ENCODE peak calls at places on chromosomes 12 and 14, in six cellular contexts. One of them, this sample, is unnamed.

GRCh38 chr12:5391638-5392037 is 40.3 kb upstream of the NTF3 start:
- DNase-seq in Peyer's patch: no peak
- DNase-seq in fibroblast of lung: peak; percentile 41
- DNase-seq in PC-3: no peak
- DNase-seq in HepG2: no peak
- DNase-seq in transverse colon: no peak
- DNase-seq in this sample: no peak

GRCh38 chr12:130640496-130640895 is 75.6 kb downstream of the RIMBP2 start:
- DNase-seq in Peyer's patch: no peak
- DNase-seq in fibroblast of lung: no peak
- DNase-seq in PC-3: no peak
- DNase-seq in HepG2: no peak
- DNase-seq in transverse colon: no peak
- DNase-seq in this sample: no peak

GRCh38 chr14:22882529-22883190 is 362 bp upstream of the REM2 start:
- DNase-seq in Peyer's patch: no peak
- DNase-seq in fibroblast of lung: peak; percentile 62
- DNase-seq in PC-3: peak; percentile 39
- DNase-seq in HepG2: no peak
- DNase-seq in transverse colon: peak; percentile 55
- DNase-seq in this sample: peak; percentile 69

GRCh38 chr12:132160671-132161045 is 16.4 kb downstream of the NOC4L start:
- DNase-seq in Peyer's patch: no peak
- DNase-seq in fibroblast of lung: no peak
- DNase-seq in PC-3: no peak
- DNase-seq in HepG2: no peak
- DNase-seq in transverse colon: no peak
- DNase-seq in this sample: no peak

GRCh38 chr12:28602760-28603638 is 412.7 kb downstream of the CCDC91 start:
- DNase-seq in Peyer's patch: no peak
- DNase-seq in fibroblast of lung: peak; percentile 45
- DNase-seq in PC-3: no peak
- DNase-seq in HepG2: no peak
- DNase-seq in transverse colon: no peak
- DNase-seq in this sample: peak; percentile 44

GRCh38 chr14:94237983-94238382 is 55.1 kb downstream of the SERPINA10 start:
- DNase-seq in Peyer's patch: no peak
- DNase-seq in fibroblast of lung: no peak
- DNase-seq in PC-3: no peak
- DNase-seq in HepG2: no peak
- DNase-seq in transverse colon: no peak
- DNase-seq in this sample: no peak

GRCh38 chr14:58239259-58240210 is 5.1 kb upstream of the PSMA3 start:
- DNase-seq in Peyer's patch: peak; percentile 77
- DNase-seq in fibroblast of lung: peak; percentile 50
- DNase-seq in PC-3: peak; percentile 98
- DNase-seq in HepG2: peak; percentile 46
- DNase-seq in transverse colon: peak; percentile 79
- DNase-seq in this sample: peak; percentile 68

GRCh38 chr14:23365353-23366162 is 586 bp upstream of the EFS start:
- DNase-seq in Peyer's patch: no peak
- DNase-seq in fibroblast of lung: peak; percentile 29
- DNase-seq in PC-3: peak; percentile 25
- DNase-seq in HepG2: no peak
- DNase-seq in transverse colon: no peak
- DNase-seq in this sample: peak; percentile 33

GRCh38 chr12:24991209-24992049 is 42.5 kb upstream of the BCAT1 start:
- DNase-seq in Peyer's patch: no peak
- DNase-seq in fibroblast of lung: peak; percentile 46
- DNase-seq in PC-3: peak; percentile 65
- DNase-seq in HepG2: peak; percentile 45
- DNase-seq in transverse colon: no peak
- DNase-seq in this sample: peak; percentile 66

GRCh38 chr14:98633380-98633779 is 638.6 kb downstream of the BCL11B start:
- DNase-seq in Peyer's patch: no peak
- DNase-seq in fibroblast of lung: no peak
- DNase-seq in PC-3: no peak
- DNase-seq in HepG2: peak; percentile 7
- DNase-seq in transverse colon: peak; percentile 8
- DNase-seq in this sample: peak; percentile 8

GRCh38 chr14:73237786-73238261 is 518 bp downstream of the PAPLN start:
- DNase-seq in Peyer's patch: no peak
- DNase-seq in fibroblast of lung: peak; percentile 14
- DNase-seq in PC-3: no peak
- DNase-seq in HepG2: no peak
- DNase-seq in transverse colon: no peak
- DNase-seq in this sample: peak; percentile 50

GRCh38 chr14:73239463-73240241 is 2.3 kb downstream of the PAPLN start:
- DNase-seq in Peyer's patch: no peak
- DNase-seq in fibroblast of lung: peak; percentile 71
- DNase-seq in PC-3: peak; percentile 47
- DNase-seq in HepG2: no peak
- DNase-seq in transverse colon: peak; percentile 41
- DNase-seq in this sample: peak; percentile 43

GRCh38 chr14:73238941-73239340 is 1.6 kb downstream of the PAPLN start:
- DNase-seq in Peyer's patch: no peak
- DNase-seq in fibroblast of lung: peak; percentile 17
- DNase-seq in PC-3: no peak
- DNase-seq in HepG2: no peak
- DNase-seq in transverse colon: no peak
- DNase-seq in this sample: no peak

GRCh38 chr14:73237219-73237785 is at the start of gene PAPLN:
- DNase-seq in Peyer's patch: no peak
- DNase-seq in fibroblast of lung: peak; percentile 12
- DNase-seq in PC-3: peak; percentile 29
- DNase-seq in HepG2: no peak
- DNase-seq in transverse colon: peak; percentile 61
- DNase-seq in this sample: peak; percentile 53

GRCh38 chr14:73238262-73238852 is 1.1 kb downstream of the PAPLN start:
- DNase-seq in Peyer's patch: no peak
- DNase-seq in fibroblast of lung: peak; percentile 88
- DNase-seq in PC-3: peak; percentile 90
- DNase-seq in HepG2: peak; percentile 47
- DNase-seq in transverse colon: no peak
- DNase-seq in this sample: peak; percentile 89
- H3K4me1 ChIP-seq in Peyer's patch: peaks cover 32% of the 10 kb centered on the region
- H3K4me1 ChIP-seq in fibroblast of lung: peaks cover 15% of the 10 kb centered on the region
- H3K4me1 ChIP-seq in PC-3: peaks cover 30% of the 10 kb centered on the region
- H3K4me1 ChIP-seq in HepG2: peaks cover 26% of the 10 kb centered on the region
- H3K4me1 ChIP-seq in transverse colon: peaks cover 65% of the 10 kb centered on the region
- H3K4me1 ChIP-seq in this sample: peaks cover 9% of the 10 kb centered on the region

DNA sequence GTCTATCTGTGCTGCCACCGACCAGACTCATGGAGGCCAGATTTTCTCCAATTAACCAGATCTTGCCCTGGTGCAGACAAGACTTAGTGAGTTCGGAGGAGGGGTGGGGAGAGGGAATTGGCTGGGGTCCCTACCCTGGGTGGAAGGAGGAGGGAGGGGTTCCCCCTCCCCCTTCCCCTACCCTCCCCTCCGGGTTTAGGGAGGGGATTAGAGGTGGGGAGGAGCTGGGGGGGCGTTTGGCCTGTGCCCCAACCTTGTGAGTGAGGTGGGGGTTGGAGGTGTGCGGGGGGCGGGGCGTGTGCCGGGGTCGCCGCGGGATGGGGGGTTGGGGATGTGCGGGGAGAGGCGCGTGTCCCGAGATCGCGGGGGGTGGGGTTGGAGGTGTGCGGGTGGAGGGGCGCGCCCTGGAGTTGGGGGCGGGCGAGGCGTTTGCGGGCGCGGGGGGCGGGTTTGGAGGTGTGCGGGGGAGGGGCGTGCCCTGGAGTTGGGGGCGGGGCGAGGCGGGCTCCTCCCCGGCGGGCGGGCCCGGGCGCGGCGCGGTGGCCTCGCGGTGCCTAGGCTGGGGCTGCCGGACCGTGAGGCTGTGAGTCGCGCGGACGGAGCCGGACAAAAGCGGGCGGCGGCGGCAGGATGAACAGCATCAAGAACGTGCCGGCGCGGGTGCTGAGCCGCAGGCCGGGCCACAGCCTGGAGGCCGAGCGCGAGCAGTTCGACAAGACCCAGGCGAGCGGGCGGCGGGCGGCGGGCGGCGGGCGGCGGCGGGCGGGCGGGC is at the start of gene HIP1R:
- DNase-seq in Peyer's patch: peak; percentile 71
- DNase-seq in fibroblast of lung: no peak
- DNase-seq in PC-3: peak; percentile 27
- DNase-seq in HepG2: no peak
- DNase-seq in transverse colon: peak; percentile 71
- DNase-seq in this sample: peak; percentile 68
- H3K27ac ChIP-seq in Peyer's patch: peak within 1 kb of the TSS; percentile 97
- H3K27ac ChIP-seq in fibroblast of lung: peak within 1 kb of the TSS; percentile 31
- H3K27ac ChIP-seq in PC-3: peak within 1 kb of the TSS; percentile 33
- H3K27ac ChIP-seq in HepG2: peak within 1 kb of the TSS; percentile 36
- H3K27ac ChIP-seq in transverse colon: peak within 1 kb of the TSS; percentile 93
- H3K27ac ChIP-seq in this sample: peak within 1 kb of the TSS; percentile 15

GRCh38 chr14:105913861-105914260 is 387.5 kb downstream of the TMEM121 start:
- DNase-seq in Peyer's patch: no peak
- DNase-seq in fibroblast of lung: no peak
- DNase-seq in PC-3: no peak
- DNase-seq in HepG2: no peak
- DNase-seq in transverse colon: no peak
- DNase-seq in this sample: no peak
- TF ChIP-seq CTCF in Peyer's patch: no peak
- TF ChIP-seq CTCF in fibroblast of lung: no peak
- TF ChIP-seq CTCF in PC-3: no peak
- TF ChIP-seq CTCF in HepG2: no peak
- TF ChIP-seq CTCF in transverse colon: no peak
- TF ChIP-seq CTCF in this sample: no peak

GRCh38 chr12:63808631-63809030 is 28.9 kb downstream of the RXYLT1 start:
- DNase-seq in Peyer's patch: no peak
- DNase-seq in fibroblast of lung: no peak
- DNase-seq in PC-3: no peak
- DNase-seq in HepG2: no peak
- DNase-seq in transverse colon: no peak
- DNase-seq in this sample: no peak
- H3K4me1 ChIP-seq in Peyer's patch: no peaks in the 10 kb centered on the region
- H3K4me1 ChIP-seq in fibroblast of lung: no peaks in the 10 kb centered on the region
- H3K4me1 ChIP-seq in PC-3: peaks cover 24% of the 10 kb centered on the region
- H3K4me1 ChIP-seq in HepG2: peaks cover 39% of the 10 kb centered on the region
- H3K4me1 ChIP-seq in transverse colon: peaks cover 19% of the 10 kb centered on the region
- H3K4me1 ChIP-seq in this sample: no peaks in the 10 kb centered on the region

GRCh38 chr14:103529383-103530365 is 678 bp downstream of the TRMT61A start:
- DNase-seq in Peyer's patch: no peak
- DNase-seq in fibroblast of lung: no peak
- DNase-seq in PC-3: no peak
- DNase-seq in HepG2: no peak
- DNase-seq in transverse colon: peak; percentile 8
- DNase-seq in this sample: no peak

GRCh38 chr14:103530390-103530789 is 1.4 kb downstream of the TRMT61A start:
- DNase-seq in Peyer's patch: no peak
- DNase-seq in fibroblast of lung: no peak
- DNase-seq in PC-3: peak; percentile 32
- DNase-seq in HepG2: no peak
- DNase-seq in transverse colon: no peak
- DNase-seq in this sample: peak; percentile 82

GRCh38 chr14:103532216-103533136 is 3.5 kb downstream of the TRMT61A start:
- DNase-seq in Peyer's patch: no peak
- DNase-seq in fibroblast of lung: no peak
- DNase-seq in PC-3: no peak
- DNase-seq in HepG2: no peak
- DNase-seq in transverse colon: no peak
- DNase-seq in this sample: no peak

GRCh38 chr14:103531421-103532215 is 2.6 kb downstream of the TRMT61A start:
- DNase-seq in Peyer's patch: no peak
- DNase-seq in fibroblast of lung: no peak
- DNase-seq in PC-3: no peak
- DNase-seq in HepG2: no peak
- DNase-seq in transverse colon: no peak
- DNase-seq in this sample: no peak

GRCh38 chr14:103530831-103531230 is 1.8 kb downstream of the TRMT61A start:
- DNase-seq in Peyer's patch: no peak
- DNase-seq in fibroblast of lung: no peak
- DNase-seq in PC-3: no peak
- DNase-seq in HepG2: no peak
- DNase-seq in transverse colon: no peak
- DNase-seq in this sample: no peak
- H3K27ac ChIP-seq in Peyer's patch: no peak overlapping the region
- H3K27ac ChIP-seq in fibroblast of lung: no peak overlapping the region
- H3K27ac ChIP-seq in PC-3: no peak overlapping the region
- H3K27ac ChIP-seq in HepG2: no peak overlapping the region
- H3K27ac ChIP-seq in transverse colon: no peak overlapping the region
- H3K27ac ChIP-seq in this sample: no peak overlapping the region

GRCh38 chr14:66610154-66610563 is 102.2 kb downstream of the GPHN start:
- DNase-seq in Peyer's patch: no peak
- DNase-seq in fibroblast of lung: no peak
- DNase-seq in PC-3: peak; percentile 72
- DNase-seq in HepG2: peak; percentile 7
- DNase-seq in transverse colon: no peak
- DNase-seq in this sample: peak; percentile 9
- TF ChIP-seq CTCF in Peyer's patch: no peak
- TF ChIP-seq CTCF in fibroblast of lung: peak; percentile 49
- TF ChIP-seq CTCF in PC-3: peak; percentile 80
- TF ChIP-seq CTCF in HepG2: peak; percentile 41
- TF ChIP-seq CTCF in transverse colon: no peak
- TF ChIP-seq CTCF in this sample: peak; percentile 34

GRCh38 chr14:91372680-91373495 is 44.7 kb downstream of the CCDC88C start:
- DNase-seq in Peyer's patch: peak; percentile 70
- DNase-seq in fibroblast of lung: no peak
- DNase-seq in PC-3: no peak
- DNase-seq in HepG2: no peak
- DNase-seq in transverse colon: peak; percentile 55
- DNase-seq in this sample: no peak
- H3K4me1 ChIP-seq in Peyer's patch: peaks cover 55% of the 10 kb centered on the region
- H3K4me1 ChIP-seq in fibroblast of lung: no peaks in the 10 kb centered on the region
- H3K4me1 ChIP-seq in PC-3: peaks cover 25% of the 10 kb centered on the region
- H3K4me1 ChIP-seq in HepG2: peaks cover 16% of the 10 kb centered on the region
- H3K4me1 ChIP-seq in transverse colon: peaks cover 64% of the 10 kb centered on the region
- H3K4me1 ChIP-seq in this sample: peaks cover 8% of the 10 kb centered on the region

DNA sequence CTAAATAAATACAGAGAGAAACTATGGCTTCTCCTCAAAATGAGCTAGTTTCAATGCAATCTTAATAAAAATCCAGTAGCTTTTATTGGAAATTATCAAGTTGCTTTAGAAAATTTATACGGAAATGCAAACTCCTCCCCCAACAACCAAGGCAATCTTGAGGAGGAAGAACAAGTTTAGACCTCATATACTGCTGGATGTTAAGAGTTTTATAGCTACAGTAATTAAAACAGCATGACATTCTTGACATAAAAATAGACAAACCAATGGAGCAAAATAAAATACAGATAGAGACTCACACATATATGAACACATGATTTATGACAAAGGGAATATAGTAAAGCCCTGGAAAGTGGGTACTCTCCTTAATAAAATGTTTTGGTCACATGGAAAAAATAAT is 368.7 kb downstream of the C12orf75 start:
- DNase-seq in Peyer's patch: no peak
- DNase-seq in fibroblast of lung: no peak
- DNase-seq in PC-3: no peak
- DNase-seq in HepG2: no peak
- DNase-seq in transverse colon: no peak
- DNase-seq in this sample: no peak
- H3K27ac ChIP-seq in Peyer's patch: no peak overlapping the region
- H3K27ac ChIP-seq in fibroblast of lung: no peak overlapping the region
- H3K27ac ChIP-seq in PC-3: no peak overlapping the region
- H3K27ac ChIP-seq in HepG2: no peak overlapping the region
- H3K27ac ChIP-seq in transverse colon: no peak overlapping the region
- H3K27ac ChIP-seq in this sample: no peak overlapping the region

GRCh38 chr12:108519558-108519957 is 4.5 kb downstream of the FICD start:
- DNase-seq in Peyer's patch: no peak
- DNase-seq in fibroblast of lung: no peak
- DNase-seq in PC-3: no peak
- DNase-seq in HepG2: no peak
- DNase-seq in transverse colon: no peak
- DNase-seq in this sample: no peak
- TF ChIP-seq CTCF in Peyer's patch: no peak
- TF ChIP-seq CTCF in fibroblast of lung: no peak
- TF ChIP-seq CTCF in PC-3: peak; percentile 48
- TF ChIP-seq CTCF in HepG2: peak; percentile 48
- TF ChIP-seq CTCF in transverse colon: no peak
- TF ChIP-seq CTCF in this sample: no peak